ENCODE peak calls at places on chromosome 17, in ten cellular contexts. Y is stimulated activated CD4-positive, alpha-beta T cell treated with anti-CD3 and anti-CD28 coated beads, Interleukin-1b, Interleukin-23, amount 100 ng/mL, for 1 hour; M is ELF-1; D is prostate gland; Z is HFF-Myc; O is ascending aorta; P is kidney; H is hypothalamus; K is stimulated activated naive B cell treated with anti-CD40 and anti-IgM and Interleukin-4, amounts not matched to agents 10 μg/mL and 1 μg/mL and 100 μg/mL, for 72 hours; S is EL. E is an unnamed sample.
A peak's percentile ranks its signal among the peaks of the same experiment; 100 is the strongest.

GRCh38 chr17:13931111-13931526 is 138.2 kb upstream of the COX10 start:
- DNase-seq in S (peak; percentile 5), M (no peak), Y (no peak), Z (peak; percentile 59), H (peak; percentile 5), P (no peak), D (peak; percentile 27), O (no peak), K (peak; percentile 53), E (peak; percentile 70)

GRCh38 chr17:80886641-80887573 is 104.7 kb upstream of the CHMP6 start:
- DNase-seq in D (no peak), H (no peak), P (peak; percentile 56), M (no peak), K (no peak), Y (no peak), Z (no peak), O (no peak), S (no peak), E (no peak)

GRCh38 chr17:83196088-83196765 is 116.8 kb downstream of the METRNL start:
- DNase-seq in D (no peak), Y (no peak), Z (no peak), P (peak; percentile 63), O (no peak), S (peak; percentile 57), K (no peak), M (no peak), H (no peak), E (no peak)

GRCh38 chr17:3814361-3814760 is 13.4 kb upstream of the ITGAE start:
- DNase-seq in S (no peak), P (no peak), K (no peak), Z (no peak), Y (no peak), D (no peak), H (no peak), O (no peak), M (no peak), E (no peak)

GRCh38 chr17:81332949-81333570 is 38.0 kb upstream of the SLC38A10 start:
- DNase-seq in M (no peak), Z (no peak), H (no peak), O (no peak), K (no peak), P (peak; percentile 65), S (no peak), D (no peak), Y (no peak), E (no peak)

GRCh38 chr17:6455321-6455705 is 11.1 kb downstream of the PIMREG start:
- DNase-seq in H (no peak), O (no peak), Z (no peak), Y (no peak), P (peak; percentile 94), S (no peak), D (no peak), M (peak; percentile 48), K (peak; percentile 54), E (no peak)

GRCh38 chr17:81097134-81097942 is 62.4 kb downstream of the BAIAP2 start:
- DNase-seq in S (peak; percentile 84), P (peak; percentile 93), H (peak; percentile 77), K (no peak), Y (peak; percentile 32), D (peak; percentile 73), Z (no peak), O (peak; percentile 92), M (peak; percentile 83), E (no peak)

GRCh38 chr17:79276824-79277223 is 202.2 kb downstream of the ENGASE start:
- DNase-seq in Z (no peak), O (no peak), S (no peak), P (no peak), H (no peak), Y (no peak), M (no peak), D (no peak), K (no peak), E (no peak)

E was measured in globus pallidus.